ENCODE peak calls at places on chromosomes 1 and 21, in five cellular contexts. D, B, M, L and P are unnamed samples.

GRCh38 chr1:155255243-155256100 is at the start of gene ENTREP3:
- DNase-seq in D (peak), B (peak), M (peak), L (peak), P (peak)

GRCh38 chr1:230798491-230798890 is 51.3 kb downstream of the CAPN9 start:
- DNase-seq in D (no peak), B (no peak), M (no peak), L (no peak), P (no peak)

GRCh38 chr21:26834181-26834945 is 10.8 kb downstream of the ADAMTS1 start:
- DNase-seq in D (peak), B (no peak), M (peak), L (no peak), P (no peak)

GRCh38 chr1:3053366-3053980 is 15.5 kb upstream of the PRDM16 start:
- DNase-seq in D (no peak), B (no peak), M (no peak), L (peak), P (no peak)

GRCh38 chr21:41833138-41834115 is 45.7 kb downstream of the PRDM15 start:
- DNase-seq in D (no peak), B (no peak), M (no peak), L (no peak), P (no peak)

GRCh38 chr1:154627247-154628121 is 19.5 kb upstream of the ADAR start:
- DNase-seq in D (peak), B (peak), M (peak), L (peak), P (peak)

GRCh38 chr1:17197696-17198095 is 7.2 kb upstream of the PADI1 start:
- DNase-seq in D (no peak), B (no peak), M (no peak), L (no peak), P (no peak)

GRCh38 chr1:208280184-208280583 is 36.0 kb upstream of the PLXNA2 start:
- DNase-seq in D (no peak), B (no peak), M (no peak), L (no peak), P (no peak)

GRCh38 chr1:22806584-22806983 is 95.9 kb downstream of the EPHB2 start:
- DNase-seq in D (no peak), B (peak), M (no peak), L (no peak), P (no peak)

GRCh38 chr21:42685036-42685435 is 31.6 kb downstream of the PDE9A start:
- DNase-seq in D (no peak), B (no peak), M (no peak), L (no peak), P (no peak)

GRCh38 chr1:21896026-21896425 is 41.1 kb downstream of the HSPG2 start:
- DNase-seq in D (no peak), B (no peak), M (no peak), L (no peak), P (no peak)

GRCh38 chr21:45478115-45478801 is 64.0 kb downstream of the SLC19A1 start:
- DNase-seq in D (peak), B (peak), M (peak), L (peak), P (peak)

GRCh38 chr1:111952258-111952657 is 37.2 kb downstream of the KCND3 start:
- DNase-seq in D (no peak), B (no peak), M (no peak), L (no peak), P (no peak)

GRCh38 chr21:30227633-30228404 is 11.9 kb upstream of the CLDN8 start:
- DNase-seq in D (peak), B (no peak), M (peak), L (no peak), P (no peak)

GRCh38 chr1:204544321-204544720 is 28.1 kb downstream of the MDM4 start:
- DNase-seq in D (peak), B (no peak), M (no peak), L (no peak), P (no peak)

GRCh38 chr1:204550926-204551325 is 34.7 kb downstream of the MDM4 start:
- DNase-seq in D (no peak), B (no peak), M (no peak), L (no peak), P (no peak)

GRCh38 chr1:33714421-33714820 is 149.5 kb upstream of the HMGB4 start:
- DNase-seq in D (no peak), B (no peak), M (no peak), L (no peak), P (no peak)

GRCh38 chr21:32457962-32458361 is 45.5 kb downstream of the EVA1C start:
- DNase-seq in D (no peak), B (no peak), M (no peak), L (no peak), P (no peak)

GRCh38 chr1:155913969-155914757 is 3.0 kb upstream of the RIT1 start:
- DNase-seq in D (peak), B (no peak), M (peak), L (no peak), P (no peak)

GRCh38 chr1:48069662-48070432 is 72.7 kb upstream of the TRABD2B start:
- DNase-seq in D (no peak), B (no peak), M (no peak), L (no peak), P (no peak)

GRCh38 chr1:174659823-174660222 is 212.1 kb downstream of the GPR52 start:
- DNase-seq in D (peak), B (no peak), M (no peak), L (no peak), P (no peak)

GRCh38 chr1:169890761-169891538 is 2.7 kb downstream of the SCYL3 start:
- DNase-seq in D (no peak), B (no peak), M (peak), L (no peak), P (peak)

GRCh38 chr1:230095938-230096337 is 28.9 kb downstream of the GALNT2 start:
- DNase-seq in D (no peak), B (no peak), M (no peak), L (no peak), P (no peak)

DNA sequence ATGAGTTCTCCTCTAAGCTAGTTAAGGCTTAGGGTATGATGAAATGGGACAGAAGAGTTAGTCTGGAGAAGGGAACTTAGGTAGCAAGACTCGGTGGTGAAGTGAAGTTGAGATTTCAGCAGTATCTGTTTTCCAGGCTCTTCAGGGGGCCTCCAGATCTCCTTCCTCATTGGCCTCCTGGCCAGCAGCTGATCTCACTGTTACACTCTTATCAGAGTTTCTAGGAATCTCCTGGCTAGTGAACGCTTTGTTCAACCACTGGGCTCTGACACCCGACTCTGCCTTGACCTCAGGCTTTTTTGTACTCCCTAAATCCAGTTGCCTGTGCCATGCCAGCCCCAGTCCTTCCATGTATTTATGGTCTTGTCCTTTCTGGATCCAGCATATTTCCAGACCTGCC is 311.0 kb downstream of the ASTN1 start:
- DNase-seq in D (no peak), B (no peak), M (no peak), L (no peak), P (peak)
- H2BK5ac ChIP-seq in D (no peak), B (no peak), M (no peak), L (no peak), P (no peak)

DNA sequence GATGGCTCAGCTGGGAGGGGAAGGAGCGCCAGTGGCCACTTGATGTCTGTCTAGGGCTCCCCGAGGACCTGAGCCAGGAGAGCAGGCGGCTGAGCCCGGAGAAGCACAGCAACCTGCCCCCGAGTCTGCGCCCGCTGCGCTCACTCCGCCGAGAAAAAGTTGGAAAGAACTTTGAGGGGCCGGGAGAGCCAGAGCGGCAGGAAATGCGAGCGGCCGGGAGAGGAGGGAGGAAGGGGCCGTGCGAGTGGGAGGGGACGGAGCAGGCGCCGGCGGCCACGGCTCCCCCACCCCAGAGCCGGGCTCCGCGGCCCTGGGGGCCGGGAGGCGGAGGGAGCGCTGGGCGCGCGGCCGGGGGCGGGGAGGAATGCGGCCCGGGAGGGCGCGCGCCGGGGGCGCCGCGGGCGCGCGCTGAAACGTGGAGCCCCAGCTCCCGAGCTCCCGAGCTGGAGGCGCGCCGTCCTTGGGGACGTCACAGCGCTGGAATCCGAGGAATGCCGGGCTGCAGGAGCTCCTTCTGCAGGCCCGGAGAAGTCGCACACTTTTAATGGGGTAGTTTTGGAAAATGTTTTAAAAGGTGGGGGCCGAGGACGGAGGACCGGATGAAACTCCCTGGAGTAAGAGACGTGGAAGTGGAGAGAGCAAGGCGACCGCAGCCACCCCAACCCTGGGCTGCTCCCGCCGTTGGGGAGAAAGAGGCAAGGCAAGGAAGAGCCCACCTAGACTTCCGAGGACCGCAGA is at the start of gene PTPN14:
- DNase-seq in D (peak), B (peak), M (peak), L (peak), P (peak)
- H3K23ac ChIP-seq in D (peak), B (peak), M (peak), L (no peak), P (peak)

GRCh38 chr1:41361495-41362356 is 492 bp downstream of the FOXO6 start:
- DNase-seq in D (no peak), B (no peak), M (no peak), L (no peak), P (peak)
- H2BK5ac ChIP-seq in D (no peak), B (peak), M (no peak), L (no peak), P (no peak)

GRCh38 chr1:193212637-193213036 is 26.2 kb upstream of the B3GALT2 start:
- DNase-seq in D (no peak), B (no peak), M (no peak), L (no peak), P (no peak)

GRCh38 chr1:193216920-193217319 is 30.5 kb upstream of the B3GALT2 start:
- DNase-seq in D (no peak), B (peak), M (no peak), L (peak), P (peak)

GRCh38 chr1:193211539-193211938 is 25.1 kb upstream of the B3GALT2 start:
- DNase-seq in D (peak), B (no peak), M (peak), L (no peak), P (peak)

GRCh38 chr1:193210991-193211390 is 24.6 kb upstream of the B3GALT2 start:
- DNase-seq in D (no peak), B (no peak), M (no peak), L (no peak), P (no peak)

DNA sequence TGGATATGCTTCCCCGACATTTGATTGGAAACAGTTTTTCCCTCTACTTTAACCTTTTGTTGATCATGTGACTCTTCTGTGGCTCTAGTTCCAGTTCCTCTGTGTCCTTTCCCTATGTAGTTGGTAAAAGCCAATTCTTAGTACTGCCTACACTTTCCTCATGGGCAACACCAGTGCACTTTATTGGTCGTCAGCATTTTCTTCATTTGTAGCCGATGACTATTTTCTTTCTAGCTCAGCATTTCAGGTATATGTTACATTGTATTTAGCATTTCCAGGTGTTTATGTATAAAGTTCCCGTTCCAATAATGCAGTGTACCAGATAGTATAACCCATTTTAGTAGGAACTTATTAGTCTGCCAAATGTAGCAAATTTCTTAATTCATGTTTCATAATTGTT is 27.6 kb upstream of the B3GALT2 start:
- DNase-seq in D (no peak), B (no peak), M (no peak), L (no peak), P (no peak)
- H3K23ac ChIP-seq in D (no peak), B (no peak), M (no peak), L (no peak), P (no peak)

GRCh38 chr1:110208916-110209650 is 1.0 kb upstream of the KCNC4 start:
- DNase-seq in D (no peak), B (no peak), M (no peak), L (no peak), P (peak)
- H2BK5ac ChIP-seq in D (no peak), B (peak), M (no peak), L (no peak), P (no peak)